ENCODE peak calls at places on chromosomes 5 and 9, in four cellular contexts. N, F, A and B are unnamed samples.

GRCh38 chr9:91857831-91858669 is 92.0 kb downstream of the ROR2 start:
- DNase-seq in N (no peak), F (no peak), A (no peak), B (no peak)

GRCh38 chr9:21326526-21327139 is 8.6 kb downstream of the KLHL9 start:
- DNase-seq in N (no peak), F (peak), A (no peak), B (peak)

GRCh38 chr5:128736567-128736966 is 198.5 kb upstream of the FBN2 start:
- DNase-seq in N (no peak), F (no peak), A (no peak), B (no peak)

GRCh38 chr5:168590666-168591065 is 11.5 kb upstream of the PANK3 start:
- DNase-seq in N (no peak), F (no peak), A (no peak), B (no peak)

GRCh38 chr5:40223884-40224402 is 455.8 kb upstream of the PTGER4 start:
- DNase-seq in N (peak), F (no peak), A (no peak), B (no peak)

GRCh38 chr9:133773889-133774655 is 35.9 kb upstream of the SARDH start:
- DNase-seq in N (no peak), F (no peak), A (no peak), B (no peak)

GRCh38 chr5:122933926-122934325 is 88.5 kb downstream of the SNX24 start:
- DNase-seq in N (no peak), F (no peak), A (no peak), B (no peak)

GRCh38 chr5:59097116-59097515 is 514.2 kb downstream of the RAB3C start:
- DNase-seq in N (no peak), F (no peak), A (no peak), B (no peak)

GRCh38 chr5:52725781-52726180 is 61.9 kb upstream of the ITGA1 start:
- DNase-seq in N (no peak), F (no peak), A (no peak), B (peak)

GRCh38 chr9:113492343-113493079 is 29.0 kb downstream of the RGS3 start:
- DNase-seq in N (no peak), F (no peak), A (no peak), B (no peak)

GRCh38 chr5:179293276-179293675 is 52.0 kb downstream of the ADAMTS2 start:
- DNase-seq in N (no peak), F (no peak), A (no peak), B (no peak)